ENCODE peak calls at places on chromosomes 2 and 18, in seven cellular contexts. M is IMR-90, G is uterus, U is pancreas, V is body of pancreas, B is heart left ventricle, Q is NT2/D1. J is an unnamed sample. For H3K4me1, the result is how much of the 10 kb centered on the place peaks cover.

GRCh38 chr18:31427010-31427409 is 20.5 kb upstream of the DSG3 start:
- DNase-seq in M (no peak), G (no peak), U (no peak), V (no peak), B (no peak), Q (no peak), J (no peak)

GRCh38 chr2:201118121-201118956 is 2.4 kb downstream of the CFLAR start:
- DNase-seq in M (peak), G (peak), U (peak), V (peak), B (peak), Q (peak), J (peak)

GRCh38 chr2:64751286-64752260 is 97.9 kb upstream of the SERTAD2 start:
- DNase-seq in M (peak), G (peak), U (peak), V (peak), B (peak), Q (no peak), J (peak)

GRCh38 chr18:36440614-36441013 is 143.1 kb downstream of the FHOD3 start:
- DNase-seq in M (peak), G (no peak), U (no peak), V (no peak), B (no peak), Q (no peak), J (no peak)

GRCh38 chr2:219706823-219707281 is 79.4 kb downstream of the SLC4A3 start:
- DNase-seq in M (peak), G (no peak), U (no peak), V (no peak), B (no peak), Q (no peak), J (no peak)

GRCh38 chr2:23520256-23520655 is 135.3 kb downstream of the KLHL29 start:
- DNase-seq in M (no peak), G (no peak), U (no peak), V (no peak), B (no peak), Q (peak), J (no peak)

GRCh38 chr2:86368181-86368824 is 30.9 kb upstream of the REEP1 start:
- DNase-seq in M (peak), G (peak), U (peak), V (peak), B (no peak), Q (peak), J (peak)

GRCh38 chr2:28644760-28645159 is 106.9 kb upstream of the PPP1CB start:
- DNase-seq in M (no peak), G (no peak), U (no peak), V (no peak), B (no peak), Q (no peak), J (peak)

GRCh38 chr2:127421871-127422618 is 3.8 kb downstream of the PROC start:
- DNase-seq in M (no peak), G (no peak), U (no peak), V (no peak), B (no peak), Q (no peak), J (no peak)

GRCh38 chr2:110853516-110853915 is 121.1 kb downstream of the ACOXL start:
- DNase-seq in M (peak), G (no peak), U (no peak), V (peak), B (no peak), Q (no peak), J (no peak)

GRCh38 chr18:58687871-58688308 is 16.6 kb downstream of the MALT1 start:
- DNase-seq in M (no peak), G (no peak), U (no peak), V (no peak), B (no peak), Q (no peak), J (no peak)

GRCh38 chr2:46801731-46802664 is 113.6 kb downstream of the MCFD2 start:
- DNase-seq in M (peak), G (no peak), U (no peak), V (no peak), B (no peak), Q (no peak), J (peak)

GRCh38 chr2:9217838-9218770 is 11.5 kb downstream of the ASAP2 start:
- DNase-seq in M (no peak), G (no peak), U (no peak), V (no peak), B (no peak), Q (no peak), J (no peak)

GRCh38 chr18:24214144-24214543 is 75.3 kb downstream of the CABYR start:
- DNase-seq in M (no peak), G (no peak), U (no peak), V (no peak), B (no peak), Q (no peak), J (no peak)

GRCh38 chr2:30232027-30232800 is 880 bp downstream of the LBH start:
- DNase-seq in M (peak), G (peak), U (peak), V (peak), B (peak), Q (no peak), J (peak)

GRCh38 chr2:46356993-46357392 is 59.8 kb downstream of the EPAS1 start:
- DNase-seq in M (no peak), G (no peak), U (no peak), V (no peak), B (no peak), Q (no peak), J (no peak)

GRCh38 chr2:55157474-55157884 is 74.6 kb downstream of the CLHC1 start:
- DNase-seq in M (peak), G (no peak), U (no peak), V (peak), B (no peak), Q (no peak), J (no peak)

GRCh38 chr2:46146866-46147502 is 150.2 kb upstream of the EPAS1 start:
- DNase-seq in M (no peak), G (no peak), U (no peak), V (no peak), B (no peak), Q (no peak), J (no peak)

GRCh38 chr18:3597159-3597977 is 147.4 kb downstream of the TGIF1 start:
- DNase-seq in M (peak), G (no peak), U (no peak), V (no peak), B (no peak), Q (no peak), J (no peak)
- H3K4me1 ChIP-seq in M (under half), G (under half), U (under half), V (under half), B (under half), Q (under half), J (under half)

GRCh38 chr2:135043345-135043744 is 3.9 kb downstream of the MAP3K19 start:
- DNase-seq in M (no peak), G (no peak), U (no peak), V (peak), B (no peak), Q (no peak), J (no peak)
- H3K4me1 ChIP-seq in M (under half), G (under half), U (under half), V (under half), B (under half), Q (under half), J (under half)

GRCh38 chr2:160408575-160409291 is 84.9 kb downstream of the RBMS1 start:
- DNase-seq in M (no peak), G (no peak), U (no peak), V (no peak), B (no peak), Q (peak), J (no peak)

GRCh38 chr2:160408205-160408561 is 85.4 kb downstream of the RBMS1 start:
- DNase-seq in M (no peak), G (no peak), U (no peak), V (no peak), B (no peak), Q (no peak), J (no peak)

GRCh38 chr2:160405077-160405865 is 88.3 kb downstream of the RBMS1 start:
- DNase-seq in M (no peak), G (no peak), U (no peak), V (no peak), B (no peak), Q (peak), J (no peak)

GRCh38 chr2:160407393-160408204 is 86.0 kb downstream of the RBMS1 start:
- DNase-seq in M (peak), G (peak), U (peak), V (peak), B (peak), Q (no peak), J (peak)

DNA sequence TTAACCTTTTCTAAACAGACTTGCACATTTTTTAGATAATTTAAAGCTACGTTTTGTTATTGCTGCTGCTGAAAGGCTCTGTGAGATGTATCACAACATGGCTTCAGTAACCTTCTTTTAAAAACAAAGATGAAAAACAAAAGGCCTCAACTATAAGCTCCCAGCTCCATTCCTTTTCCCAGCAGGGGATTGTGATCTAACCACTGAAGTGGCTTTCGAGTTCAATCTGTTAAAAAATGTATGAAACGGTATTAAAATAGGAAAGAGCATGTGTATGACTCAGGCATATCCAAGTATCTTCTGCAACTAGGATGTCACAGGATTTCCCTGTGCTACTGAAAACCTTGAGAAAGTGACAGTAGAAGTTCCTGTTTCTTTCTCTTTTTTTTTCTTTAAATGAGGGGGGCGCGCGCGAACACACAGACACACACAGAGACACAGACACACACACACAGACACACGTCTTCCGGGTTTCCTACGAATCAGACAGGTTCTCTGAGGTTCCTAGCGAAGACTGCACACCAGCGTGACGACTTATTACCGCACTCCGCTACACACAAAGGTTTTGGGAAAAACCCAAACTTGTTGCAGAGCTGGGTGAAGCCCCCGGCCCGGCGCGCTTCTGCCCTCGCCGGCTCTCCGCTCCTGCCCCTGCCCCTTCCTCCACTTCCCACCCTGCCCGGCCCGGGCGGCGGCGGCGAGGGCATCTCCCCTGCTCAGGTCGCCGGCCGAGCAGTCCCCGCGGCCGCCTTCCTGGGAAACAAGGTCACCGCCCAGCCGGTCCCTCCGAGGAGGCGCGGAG is 86.8 kb downstream of the RBMS1 start:
- DNase-seq in M (peak), G (peak), U (peak), V (peak), B (peak), Q (no peak), J (peak)
- H3K4me1 ChIP-seq in M (under half), G (under half), U (under half), V (under half), B (half or more), Q (under half), J (under half)

GRCh38 chr2:172103471-172104292 is 982 bp upstream of the DLX2 start:
- DNase-seq in M (peak), G (peak), U (peak), V (peak), B (peak), Q (no peak), J (peak)
- H3K4me1 ChIP-seq in M (under half), G (under half), U (under half), V (half or more), B (half or more), Q (under half), J (under half)

DNA sequence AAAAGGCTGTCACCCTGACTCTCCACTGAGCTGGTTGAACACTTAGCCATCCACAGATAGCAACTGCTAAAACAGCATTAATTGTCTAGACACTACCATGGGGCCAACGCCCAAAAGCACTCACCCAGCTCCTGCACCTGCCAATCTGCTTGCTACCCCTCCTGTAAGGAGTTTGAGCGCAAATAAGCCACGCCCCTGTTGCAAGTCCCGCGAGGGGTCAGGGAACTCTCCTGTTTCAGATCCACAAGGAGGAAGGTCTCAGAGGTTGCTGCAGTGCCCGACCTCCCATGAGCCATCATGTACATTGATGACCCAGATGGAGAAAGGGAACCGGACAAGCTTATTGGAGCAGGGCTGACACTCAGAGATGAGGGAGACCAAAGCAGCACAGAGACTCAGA is 106.8 kb downstream of the ZNF516 start:
- DNase-seq in M (no peak), G (peak), U (no peak), V (no peak), B (no peak), Q (no peak), J (no peak)
- H3K4me1 ChIP-seq in M (under half), G (under half), U (under half), V (under half), B (under half), Q (under half), J (under half)

GRCh38 chr18:2974731-2975130 is 38.2 kb downstream of the LPIN2 start:
- DNase-seq in M (no peak), G (no peak), U (no peak), V (no peak), B (no peak), Q (no peak), J (no peak)
- H3K4me1 ChIP-seq in M (under half), G (under half), U (half or more), V (half or more), B (half or more), Q (under half), J (under half)

DNA sequence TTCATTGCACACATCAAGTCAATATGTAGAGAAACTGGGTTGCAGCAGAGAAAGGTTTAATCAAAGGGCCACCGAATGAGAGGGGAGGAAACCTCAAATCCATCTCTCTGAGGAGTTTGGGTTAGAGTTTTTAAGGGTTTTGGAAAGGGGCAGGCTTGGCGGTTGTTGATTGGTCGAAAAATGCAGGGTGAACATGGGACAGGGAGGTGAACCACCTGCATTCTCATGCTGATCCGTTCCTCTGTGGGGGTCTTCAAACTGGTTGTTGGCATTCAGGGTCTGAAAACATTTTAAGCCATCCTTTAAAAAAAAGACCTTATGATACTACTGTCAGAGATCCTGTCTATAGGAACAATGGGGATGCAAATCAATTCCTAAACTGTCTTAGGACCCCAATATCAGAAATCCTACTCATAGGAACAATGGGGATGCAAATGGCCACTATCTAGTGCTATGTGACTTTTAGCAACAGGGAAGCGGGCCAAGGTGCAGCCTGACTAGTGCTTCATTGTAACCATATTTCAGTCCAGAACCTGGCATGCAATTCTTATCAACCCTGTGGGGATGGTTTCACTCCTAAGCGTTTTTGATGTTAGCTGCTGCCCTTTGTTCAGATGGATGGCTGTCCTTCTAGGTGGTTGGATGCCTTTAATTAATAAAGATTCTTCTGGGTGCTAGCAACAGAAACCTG is 120.1 kb upstream of the MGAT5 start:
- DNase-seq in M (no peak), G (no peak), U (no peak), V (no peak), B (peak), Q (no peak), J (no peak)
- H3K4me1 ChIP-seq in M (under half), G (under half), U (under half), V (half or more), B (half or more), Q (under half), J (under half)

J was measured in aorta.